ENCODE peak calls at places on chromosomes 4 and X, in nine cellular contexts. H, A, V, M, G, Q, L, C and E are unnamed samples.
A peak's percentile ranks its signal among the peaks of the same experiment; 100 is the strongest.

GRCh38 chrX:1391370-1391706 is 575 bp downstream of the SLC25A6 start:
- DNase-seq in H (no peak), A (no peak), V (no peak), M (no peak), G (peak; percentile 76), Q (no peak), L (peak; percentile 69), C (peak; percentile 91), E (no peak)

GRCh38 chr4:73620115-73620792 is at the start of gene RASSF6:
- DNase-seq in H (no peak), A (no peak), V (peak; percentile 86), M (no peak), G (peak; percentile 79), Q (no peak), L (no peak), C (no peak), E (peak; percentile 88)

GRCh38 chrX:29728639-29729038 is 486.7 kb upstream of the MAGEB2 start:
- DNase-seq in H (no peak), A (no peak), V (no peak), M (no peak), G (no peak), Q (no peak), L (no peak), C (no peak), E (no peak)

GRCh38 chrX:153333271-153333670 is 682 bp upstream of the ZNF275 start:
- DNase-seq in H (no peak), A (no peak), V (no peak), M (peak; percentile 10), G (peak; percentile 11), Q (no peak), L (no peak), C (no peak), E (no peak)

GRCh38 chr4:110049951-110050925 is 137.6 kb downstream of the EGF start:
- DNase-seq in H (no peak), A (no peak), V (no peak), M (peak; percentile 39), G (peak; percentile 55), Q (peak; percentile 55), L (no peak), C (peak; percentile 35), E (no peak)

GRCh38 chrX:152989292-152989658 is 4.6 kb downstream of the PNMA5 start:
- DNase-seq in H (no peak), A (no peak), V (no peak), M (no peak), G (no peak), Q (peak; percentile 59), L (peak; percentile 54), C (no peak), E (no peak)

GRCh38 chrX:23782455-23782854 is 518 bp upstream of the SAT1 start:
- DNase-seq in H (no peak), A (no peak), V (no peak), M (no peak), G (peak; percentile 48), Q (no peak), L (no peak), C (no peak), E (no peak)

GRCh38 chr4:186097386-186097785 is 7.1 kb upstream of the FAM149A start:
- DNase-seq in H (no peak), A (no peak), V (no peak), M (no peak), G (no peak), Q (no peak), L (no peak), C (no peak), E (no peak)

GRCh38 chr4:118989098-118990080 is 100.7 kb downstream of the SYNPO2 start:
- DNase-seq in H (no peak), A (no peak), V (no peak), M (peak; percentile 64), G (peak; percentile 94), Q (no peak), L (no peak), C (no peak), E (no peak)

GRCh38 chr4:99087887-99088484 is 602 bp downstream of the ADH5 start:
- DNase-seq in H (peak; percentile 60), A (peak; percentile 72), V (peak; percentile 41), M (peak; percentile 47), G (peak; percentile 34), Q (peak; percentile 58), L (peak; percentile 45), C (peak; percentile 5), E (peak; percentile 77)

GRCh38 chrX:130402211-130402684 is 461 bp downstream of the RBMX2 start:
- DNase-seq in H (no peak), A (no peak), V (no peak), M (no peak), G (no peak), Q (peak; percentile 4), L (no peak), C (no peak), E (no peak)

GRCh38 chr4:88725986-88726385 is 28.4 kb upstream of the NAP1L5 start:
- DNase-seq in H (no peak), A (no peak), V (no peak), M (no peak), G (no peak), Q (no peak), L (no peak), C (no peak), E (no peak)

GRCh38 chr4:16881151-16881884 is 17.1 kb downstream of the LDB2 start:
- DNase-seq in H (no peak), A (no peak), V (no peak), M (no peak), G (no peak), Q (no peak), L (no peak), C (no peak), E (no peak)

GRCh38 chrX:25052798-25053534 is 37.2 kb upstream of the ARX start:
- DNase-seq in H (no peak), A (no peak), V (peak; percentile 59), M (no peak), G (no peak), Q (no peak), L (no peak), C (no peak), E (no peak)

GRCh38 chrX:48833531-48834138 is 1.8 kb downstream of the PCSK1N start:
- DNase-seq in H (no peak), A (no peak), V (no peak), M (no peak), G (peak; percentile 18), Q (no peak), L (no peak), C (no peak), E (no peak)

GRCh38 chr4:117793786-117794369 is 240.4 kb upstream of the NDST3 start:
- DNase-seq in H (no peak), A (no peak), V (no peak), M (no peak), G (no peak), Q (no peak), L (no peak), C (no peak), E (no peak)

GRCh38 chrX:137858106-137858505 is 292.2 kb downstream of the ZIC3 start:
- DNase-seq in H (no peak), A (no peak), V (no peak), M (no peak), G (no peak), Q (no peak), L (no peak), C (no peak), E (no peak)

GRCh38 chrX:137852502-137852901 is 286.6 kb downstream of the ZIC3 start:
- DNase-seq in H (no peak), A (no peak), V (no peak), M (no peak), G (no peak), Q (no peak), L (no peak), C (no peak), E (no peak)

DNA sequence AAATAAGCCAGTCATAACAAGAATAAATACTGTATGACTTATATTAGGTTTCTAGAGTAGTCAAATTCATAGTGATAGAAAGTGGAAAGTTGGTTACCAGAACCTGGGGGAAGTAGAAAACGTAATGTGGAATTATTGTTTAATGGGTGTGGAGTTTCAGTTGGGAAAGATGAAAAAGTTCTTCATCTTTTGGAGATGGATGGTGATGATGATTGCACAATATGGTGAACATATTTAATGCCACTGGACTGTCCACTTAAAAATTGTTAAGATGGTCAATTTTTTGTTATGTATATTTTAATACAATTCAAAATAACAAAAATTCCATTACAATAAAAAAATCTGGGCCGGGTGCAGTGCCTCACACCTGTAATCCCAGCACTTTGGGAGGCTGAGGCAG is 289.6 kb downstream of the ZIC3 start:
- DNase-seq in H (no peak), A (no peak), V (no peak), M (no peak), G (no peak), Q (no peak), L (no peak), C (no peak), E (no peak)
- H3K27ac ChIP-seq in H (no peak overlapping the region), A (no peak overlapping the region), V (no peak overlapping the region), M (no peak overlapping the region), G (no peak overlapping the region), Q (no peak overlapping the region), L (no peak overlapping the region), C (no peak overlapping the region), E (no peak overlapping the region)

DNA sequence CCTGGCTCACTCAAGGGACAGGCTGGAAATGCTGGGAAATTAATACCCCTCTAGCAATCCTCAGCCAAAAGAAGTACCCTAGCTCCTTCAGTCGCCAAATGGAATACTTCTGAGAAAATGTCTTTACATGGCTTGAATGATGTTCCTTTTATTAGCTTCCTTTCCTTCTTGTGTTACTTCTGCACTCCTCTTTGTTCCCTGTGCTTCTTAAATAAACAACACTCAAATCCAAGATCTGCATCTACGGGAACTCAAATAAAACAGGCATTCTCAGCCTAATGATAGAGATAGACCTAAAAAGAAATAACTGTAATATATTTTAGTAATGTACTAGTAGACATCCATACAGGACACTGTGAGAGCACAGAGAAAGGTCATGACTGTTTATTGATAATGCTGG is 36.0 kb downstream of the SPARCL1 start:
- DNase-seq in H (no peak), A (no peak), V (no peak), M (no peak), G (no peak), Q (no peak), L (no peak), C (no peak), E (no peak)
- H3K27ac ChIP-seq in H (peak overlapping the region; percentile 81), A (peak overlapping the region; percentile 37), V (no peak overlapping the region), M (no peak overlapping the region), G (no peak overlapping the region), Q (no peak overlapping the region), L (no peak overlapping the region), C (no peak overlapping the region), E (no peak overlapping the region)

GRCh38 chr4:38072578-38072977 is 112.4 kb downstream of the PTTG2 start:
- DNase-seq in H (no peak), A (no peak), V (no peak), M (no peak), G (no peak), Q (peak; percentile 24), L (no peak), C (no peak), E (no peak)
- H3K27ac ChIP-seq in H (peak overlapping the region; percentile 77), A (no peak overlapping the region), V (no peak overlapping the region), M (no peak overlapping the region), G (no peak overlapping the region), Q (no peak overlapping the region), L (peak overlapping the region; percentile 74), C (no peak overlapping the region), E (no peak overlapping the region)

DNA sequence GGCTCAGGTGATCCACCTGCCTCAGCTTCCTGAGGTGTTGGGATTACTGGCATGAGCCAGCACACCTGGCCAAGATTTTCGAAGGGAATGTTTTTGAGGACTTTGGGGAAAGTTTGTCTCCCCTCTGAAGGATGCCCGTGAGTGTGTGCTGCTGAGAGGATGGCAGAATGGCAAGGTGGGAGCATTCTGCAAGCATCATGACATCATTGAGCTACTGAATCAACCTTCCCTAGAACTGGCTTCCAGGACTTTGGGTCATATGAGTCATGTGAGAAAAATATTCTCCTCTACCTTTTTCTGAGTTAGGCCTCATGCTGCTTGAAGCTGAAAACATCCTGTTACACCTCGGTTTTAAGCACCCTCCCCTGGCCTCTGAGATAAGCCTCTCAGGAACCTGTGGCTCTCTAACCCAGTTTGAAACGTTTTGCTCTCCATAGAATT is 31.0 kb downstream of the TMEM131L start:
- DNase-seq in H (no peak), A (no peak), V (no peak), M (peak; percentile 26), G (peak; percentile 64), Q (peak; percentile 90), L (no peak), C (peak; percentile 39), E (no peak)
- H3K27ac ChIP-seq in H (peak overlapping the region; percentile 73), A (peak overlapping the region; percentile 22), V (no peak overlapping the region), M (no peak overlapping the region), G (peak overlapping the region; percentile 51), Q (peak overlapping the region; percentile 91), L (no peak overlapping the region), C (peak overlapping the region; percentile 54), E (no peak overlapping the region)